ENCODE peak calls at places on chromosomes 5 and 9, in seven cellular contexts. One of them, this sample, is unnamed.

GRCh38 chr5:112685929-112686328 is 51.8 kb upstream of the APC start:
- DNase-seq in activated naive CD8-positive, alpha-beta T cell treated with anti-CD3 and anti-CD28 coated beads, Interleukin-2, amount 50 U/mL, for 24 hours: no peak
- DNase-seq in aorta: no peak
- DNase-seq in C1 segment of cervical spinal cord: no peak
- DNase-seq in myocyte: peak
- DNase-seq in SHP77: no peak
- DNase-seq in naive thymus-derived CD4-positive, alpha-beta T cell: no peak
- DNase-seq in this sample: no peak

GRCh38 chr5:149675467-149676201 is 54.5 kb upstream of the PPARGC1B start:
- DNase-seq in activated naive CD8-positive, alpha-beta T cell treated with anti-CD3 and anti-CD28 coated beads, Interleukin-2, amount 50 U/mL, for 24 hours: no peak
- DNase-seq in aorta: no peak
- DNase-seq in C1 segment of cervical spinal cord: no peak
- DNase-seq in myocyte: no peak
- DNase-seq in SHP77: peak
- DNase-seq in naive thymus-derived CD4-positive, alpha-beta T cell: no peak
- DNase-seq in this sample: no peak

GRCh38 chr9:132773764-132774339 is 103.6 kb downstream of the GTF3C4 start:
- DNase-seq in activated naive CD8-positive, alpha-beta T cell treated with anti-CD3 and anti-CD28 coated beads, Interleukin-2, amount 50 U/mL, for 24 hours: no peak
- DNase-seq in aorta: no peak
- DNase-seq in C1 segment of cervical spinal cord: no peak
- DNase-seq in myocyte: no peak
- DNase-seq in SHP77: no peak
- DNase-seq in naive thymus-derived CD4-positive, alpha-beta T cell: no peak
- DNase-seq in this sample: no peak

GRCh38 chr5:173970878-173971650 is 17.9 kb upstream of the C5orf47 start:
- DNase-seq in activated naive CD8-positive, alpha-beta T cell treated with anti-CD3 and anti-CD28 coated beads, Interleukin-2, amount 50 U/mL, for 24 hours: no peak
- DNase-seq in aorta: no peak
- DNase-seq in C1 segment of cervical spinal cord: no peak
- DNase-seq in myocyte: no peak
- DNase-seq in SHP77: no peak
- DNase-seq in naive thymus-derived CD4-positive, alpha-beta T cell: no peak
- DNase-seq in this sample: peak

GRCh38 chr5:142734904-142735190 is 35.3 kb upstream of the ARHGAP26 start:
- DNase-seq in activated naive CD8-positive, alpha-beta T cell treated with anti-CD3 and anti-CD28 coated beads, Interleukin-2, amount 50 U/mL, for 24 hours: no peak
- DNase-seq in aorta: no peak
- DNase-seq in C1 segment of cervical spinal cord: no peak
- DNase-seq in myocyte: no peak
- DNase-seq in SHP77: no peak
- DNase-seq in naive thymus-derived CD4-positive, alpha-beta T cell: no peak
- DNase-seq in this sample: no peak

GRCh38 chr5:40367260-40367659 is 312.5 kb upstream of the PTGER4 start:
- DNase-seq in activated naive CD8-positive, alpha-beta T cell treated with anti-CD3 and anti-CD28 coated beads, Interleukin-2, amount 50 U/mL, for 24 hours: no peak
- DNase-seq in aorta: no peak
- DNase-seq in C1 segment of cervical spinal cord: no peak
- DNase-seq in myocyte: peak
- DNase-seq in SHP77: no peak
- DNase-seq in naive thymus-derived CD4-positive, alpha-beta T cell: no peak
- DNase-seq in this sample: no peak

GRCh38 chr9:83140061-83140460 is 77.1 kb upstream of the RASEF start:
- DNase-seq in activated naive CD8-positive, alpha-beta T cell treated with anti-CD3 and anti-CD28 coated beads, Interleukin-2, amount 50 U/mL, for 24 hours: no peak
- DNase-seq in aorta: no peak
- DNase-seq in C1 segment of cervical spinal cord: no peak
- DNase-seq in myocyte: no peak
- DNase-seq in SHP77: no peak
- DNase-seq in naive thymus-derived CD4-positive, alpha-beta T cell: no peak
- DNase-seq in this sample: no peak

GRCh38 chr5:36273809-36274526 is 27.7 kb downstream of the RANBP3L start:
- DNase-seq in activated naive CD8-positive, alpha-beta T cell treated with anti-CD3 and anti-CD28 coated beads, Interleukin-2, amount 50 U/mL, for 24 hours: no peak
- DNase-seq in aorta: no peak
- DNase-seq in C1 segment of cervical spinal cord: no peak
- DNase-seq in myocyte: peak
- DNase-seq in SHP77: no peak
- DNase-seq in naive thymus-derived CD4-positive, alpha-beta T cell: no peak
- DNase-seq in this sample: no peak

GRCh38 chr9:115691686-115692085 is 461.9 kb upstream of the PAPPA start:
- DNase-seq in activated naive CD8-positive, alpha-beta T cell treated with anti-CD3 and anti-CD28 coated beads, Interleukin-2, amount 50 U/mL, for 24 hours: no peak
- DNase-seq in aorta: no peak
- DNase-seq in C1 segment of cervical spinal cord: no peak
- DNase-seq in myocyte: peak
- DNase-seq in SHP77: no peak
- DNase-seq in naive thymus-derived CD4-positive, alpha-beta T cell: no peak
- DNase-seq in this sample: no peak

GRCh38 chr5:93022211-93022610 is 558.8 kb downstream of the NR2F1-AS1 start:
- DNase-seq in activated naive CD8-positive, alpha-beta T cell treated with anti-CD3 and anti-CD28 coated beads, Interleukin-2, amount 50 U/mL, for 24 hours: no peak
- DNase-seq in aorta: no peak
- DNase-seq in C1 segment of cervical spinal cord: no peak
- DNase-seq in myocyte: no peak
- DNase-seq in SHP77: no peak
- DNase-seq in naive thymus-derived CD4-positive, alpha-beta T cell: no peak
- DNase-seq in this sample: no peak

GRCh38 chr9:86488345-86488744 is 134.1 kb upstream of the TUT7 start:
- DNase-seq in activated naive CD8-positive, alpha-beta T cell treated with anti-CD3 and anti-CD28 coated beads, Interleukin-2, amount 50 U/mL, for 24 hours: no peak
- DNase-seq in aorta: no peak
- DNase-seq in C1 segment of cervical spinal cord: no peak
- DNase-seq in myocyte: no peak
- DNase-seq in SHP77: no peak
- DNase-seq in naive thymus-derived CD4-positive, alpha-beta T cell: no peak
- DNase-seq in this sample: no peak

GRCh38 chr9:214488-215448 is at the start of gene DOCK8:
- DNase-seq in activated naive CD8-positive, alpha-beta T cell treated with anti-CD3 and anti-CD28 coated beads, Interleukin-2, amount 50 U/mL, for 24 hours: peak
- DNase-seq in aorta: peak
- DNase-seq in C1 segment of cervical spinal cord: no peak
- DNase-seq in myocyte: no peak
- DNase-seq in SHP77: no peak
- DNase-seq in naive thymus-derived CD4-positive, alpha-beta T cell: peak
- DNase-seq in this sample: peak

GRCh38 chr5:119031905-119032304 is 39.0 kb upstream of the DMXL1 start:
- DNase-seq in activated naive CD8-positive, alpha-beta T cell treated with anti-CD3 and anti-CD28 coated beads, Interleukin-2, amount 50 U/mL, for 24 hours: peak
- DNase-seq in aorta: no peak
- DNase-seq in C1 segment of cervical spinal cord: no peak
- DNase-seq in myocyte: no peak
- DNase-seq in SHP77: peak
- DNase-seq in naive thymus-derived CD4-positive, alpha-beta T cell: no peak
- DNase-seq in this sample: no peak

GRCh38 chr5:173973614-173973969 is 15.4 kb upstream of the C5orf47 start:
- DNase-seq in activated naive CD8-positive, alpha-beta T cell treated with anti-CD3 and anti-CD28 coated beads, Interleukin-2, amount 50 U/mL, for 24 hours: peak
- DNase-seq in aorta: no peak
- DNase-seq in C1 segment of cervical spinal cord: no peak
- DNase-seq in myocyte: no peak
- DNase-seq in SHP77: no peak
- DNase-seq in naive thymus-derived CD4-positive, alpha-beta T cell: no peak
- DNase-seq in this sample: no peak

GRCh38 chr5:149264432-149265069 is 7.1 kb upstream of the AFAP1L1 start:
- DNase-seq in activated naive CD8-positive, alpha-beta T cell treated with anti-CD3 and anti-CD28 coated beads, Interleukin-2, amount 50 U/mL, for 24 hours: peak
- DNase-seq in aorta: peak
- DNase-seq in C1 segment of cervical spinal cord: peak
- DNase-seq in myocyte: no peak
- DNase-seq in SHP77: peak
- DNase-seq in naive thymus-derived CD4-positive, alpha-beta T cell: no peak
- DNase-seq in this sample: no peak

GRCh38 chr5:38515648-38516047 is 40.8 kb downstream of the LIFR start:
- DNase-seq in activated naive CD8-positive, alpha-beta T cell treated with anti-CD3 and anti-CD28 coated beads, Interleukin-2, amount 50 U/mL, for 24 hours: no peak
- DNase-seq in aorta: no peak
- DNase-seq in C1 segment of cervical spinal cord: no peak
- DNase-seq in myocyte: peak
- DNase-seq in SHP77: no peak
- DNase-seq in naive thymus-derived CD4-positive, alpha-beta T cell: no peak
- DNase-seq in this sample: no peak